ENCODE peak calls at places on chromosomes 11 and 22, in four cellular contexts. One of them, this sample, is unnamed.

GRCh38 chr11:38013157-38013556 is 1415.1 kb upstream of the RAG2 start:
- DNase-seq in activated naive CD4-positive, alpha-beta T cell: no peak
- DNase-seq in hypothalamus: no peak
- DNase-seq in NCI-H1092 treated with DMSO at 0.1 percent for 48 hours: no peak
- DNase-seq in this sample: no peak

GRCh38 chr11:37571248-37571647 is 973.2 kb upstream of the RAG2 start:
- DNase-seq in hypothalamus: no peak
- DNase-seq in NCI-H1092 treated with DMSO at 0.1 percent for 48 hours: no peak
- DNase-seq in activated naive CD4-positive, alpha-beta T cell: no peak
- DNase-seq in this sample: no peak

GRCh38 chr11:76768091-76769047 is 14.8 kb upstream of the TSKU start:
- DNase-seq in activated naive CD4-positive, alpha-beta T cell: no peak
- DNase-seq in NCI-H1092 treated with DMSO at 0.1 percent for 48 hours: peak
- DNase-seq in hypothalamus: no peak
- DNase-seq in this sample: no peak

GRCh38 chr11:111183706-111184105 is 61.8 kb upstream of the POU2AF2 start:
- DNase-seq in hypothalamus: no peak
- DNase-seq in activated naive CD4-positive, alpha-beta T cell: no peak
- DNase-seq in NCI-H1092 treated with DMSO at 0.1 percent for 48 hours: no peak
- DNase-seq in this sample: no peak

GRCh38 chr22:38298312-38299000 is 18.8 kb downstream of the CSNK1E start:
- DNase-seq in activated naive CD4-positive, alpha-beta T cell: peak
- DNase-seq in NCI-H1092 treated with DMSO at 0.1 percent for 48 hours: no peak
- DNase-seq in hypothalamus: no peak
- DNase-seq in this sample: no peak

GRCh38 chr11:57069942-57070341 is 81.2 kb downstream of the OR5AK2 start:
- DNase-seq in hypothalamus: no peak
- DNase-seq in NCI-H1092 treated with DMSO at 0.1 percent for 48 hours: no peak
- DNase-seq in activated naive CD4-positive, alpha-beta T cell: no peak
- DNase-seq in this sample: no peak

GRCh38 chr22:22111267-22111751 is 128.7 kb upstream of the TOP3B start:
- DNase-seq in NCI-H1092 treated with DMSO at 0.1 percent for 48 hours: no peak
- DNase-seq in activated naive CD4-positive, alpha-beta T cell: no peak
- DNase-seq in hypothalamus: no peak
- DNase-seq in this sample: no peak

GRCh38 chr11:71490731-71491390 is 36.2 kb upstream of the KRTAP5-7 start:
- DNase-seq in hypothalamus: no peak
- DNase-seq in activated naive CD4-positive, alpha-beta T cell: no peak
- DNase-seq in NCI-H1092 treated with DMSO at 0.1 percent for 48 hours: no peak
- DNase-seq in this sample: no peak

GRCh38 chr11:81470446-81470845 is 1263.2 kb downstream of the FAM181B start:
- DNase-seq in activated naive CD4-positive, alpha-beta T cell: no peak
- DNase-seq in hypothalamus: no peak
- DNase-seq in NCI-H1092 treated with DMSO at 0.1 percent for 48 hours: no peak
- DNase-seq in this sample: no peak

GRCh38 chr11:122538060-122538459 is 117.5 kb upstream of the UBASH3B start:
- DNase-seq in hypothalamus: no peak
- DNase-seq in activated naive CD4-positive, alpha-beta T cell: no peak
- DNase-seq in NCI-H1092 treated with DMSO at 0.1 percent for 48 hours: no peak
- DNase-seq in this sample: no peak

GRCh38 chr11:92211576-92212167 is 12.9 kb upstream of the FAT3 start:
- DNase-seq in activated naive CD4-positive, alpha-beta T cell: no peak
- DNase-seq in NCI-H1092 treated with DMSO at 0.1 percent for 48 hours: peak
- DNase-seq in hypothalamus: peak
- DNase-seq in this sample: no peak

GRCh38 chr22:20499769-20500168 is 4.2 kb upstream of the KLHL22 start:
- DNase-seq in activated naive CD4-positive, alpha-beta T cell: no peak
- DNase-seq in NCI-H1092 treated with DMSO at 0.1 percent for 48 hours: no peak
- DNase-seq in hypothalamus: no peak
- DNase-seq in this sample: no peak

GRCh38 chr11:48064306-48064705 is 83.9 kb downstream of the PTPRJ start:
- DNase-seq in activated naive CD4-positive, alpha-beta T cell: no peak
- DNase-seq in hypothalamus: no peak
- DNase-seq in NCI-H1092 treated with DMSO at 0.1 percent for 48 hours: no peak
- DNase-seq in this sample: no peak

GRCh38 chr22:23763579-23764331 is 965 bp downstream of the C22orf15 start:
- DNase-seq in activated naive CD4-positive, alpha-beta T cell: peak
- DNase-seq in hypothalamus: peak
- DNase-seq in NCI-H1092 treated with DMSO at 0.1 percent for 48 hours: no peak
- DNase-seq in this sample: no peak

GRCh38 chr11:17801166-17801565 is 66.6 kb downstream of the KCNC1 start:
- DNase-seq in activated naive CD4-positive, alpha-beta T cell: no peak
- DNase-seq in NCI-H1092 treated with DMSO at 0.1 percent for 48 hours: no peak
- DNase-seq in hypothalamus: no peak
- DNase-seq in this sample: no peak

This sample was measured in GOT3.